ENCODE peak calls at places on chromosomes 6 and 20, in nine cellular contexts. Y is neural progenitor cell; C is left cardiac atrium; Q is kidney epithelial cell; R is T-helper 1 cell; A is glutamatergic neuron; O is activated T-cell treated with anti-CD3 and anti-CD28 coated beads for 48 hours; F is occipital lobe; L is effector CD4-positive, alpha-beta T cell. P is an unnamed sample.

GRCh38 chr6:106084106-106084963 is 1.8 kb upstream of the PRDM1 start:
- DNase-seq in L (no peak), F (no peak), Y (peak), A (peak), Q (peak), O (no peak), R (no peak), C (no peak), P (no peak)

GRCh38 chr6:152863618-152864326 is 113.2 kb downstream of the VIP start:
- DNase-seq in F (peak), C (peak), O (peak), R (peak), Q (peak), Y (peak), L (peak), A (peak), P (peak)

GRCh38 chr6:69820018-69820417 is 23.2 kb upstream of the LMBRD1 start:
- DNase-seq in C (no peak), R (no peak), Q (no peak), Y (no peak), A (no peak), O (no peak), L (no peak), F (no peak), P (no peak)

GRCh38 chr6:44538841-44539240 is 151.3 kb downstream of the CDC5L start:
- DNase-seq in Y (no peak), A (no peak), R (no peak), C (no peak), F (no peak), L (no peak), O (no peak), Q (no peak), P (no peak)

GRCh38 chr20:2750343-2751251 is 49.8 kb downstream of the CPXM1 start:
- DNase-seq in Y (peak), L (no peak), A (no peak), R (no peak), F (no peak), C (peak), O (no peak), Q (no peak), P (no peak)

GRCh38 chr6:90892271-90892670 is 305.4 kb upstream of the MAP3K7 start:
- DNase-seq in Y (no peak), C (no peak), R (no peak), Q (no peak), L (no peak), F (no peak), O (no peak), A (no peak), P (peak)

GRCh38 chr6:108222504-108222903 is 38.3 kb downstream of the SNX3 start:
- DNase-seq in Q (no peak), O (no peak), R (no peak), Y (no peak), F (no peak), C (no peak), A (no peak), L (no peak), P (no peak)

GRCh38 chr20:1857403-1857941 is 37.7 kb upstream of the SIRPA start:
- DNase-seq in Y (no peak), A (no peak), O (no peak), F (no peak), L (no peak), Q (no peak), R (no peak), C (no peak), P (no peak)

GRCh38 chr20:17557675-17558006 is 12.2 kb upstream of the DSTN start:
- DNase-seq in F (no peak), C (no peak), L (no peak), R (no peak), A (no peak), Q (no peak), O (no peak), Y (no peak), P (peak)

GRCh38 chr6:38143191-38144154 is 323.9 kb downstream of the ZFAND3 start:
- DNase-seq in Q (no peak), F (peak), C (no peak), A (no peak), O (no peak), R (no peak), L (no peak), Y (no peak), P (peak)

GRCh38 chr6:39083111-39083702 is 31.8 kb downstream of the SAYSD1 start:
- DNase-seq in Q (no peak), Y (no peak), O (no peak), R (no peak), L (no peak), C (no peak), A (no peak), F (no peak), P (peak)

GRCh38 chr6:135037541-135037940 is 17.1 kb downstream of the HBS1L start:
- DNase-seq in Y (no peak), Q (no peak), O (no peak), L (no peak), C (no peak), F (no peak), R (no peak), A (no peak), P (no peak)

GRCh38 chr6:124487778-124488431 is 474.3 kb upstream of the RNF217 start:
- DNase-seq in F (no peak), C (no peak), R (no peak), Q (peak), O (no peak), A (no peak), L (no peak), Y (no peak), P (no peak)

GRCh38 chr6:134866563-134866962 is 83.3 kb downstream of the ALDH8A1 start:
- DNase-seq in C (no peak), A (no peak), F (no peak), O (no peak), L (no peak), R (no peak), Q (no peak), Y (no peak), P (no peak)

GRCh38 chr6:113488812-113489685 is 368.1 kb upstream of the MARCKS start:
- DNase-seq in F (no peak), R (no peak), Y (peak), Q (no peak), C (no peak), L (no peak), A (no peak), O (no peak), P (no peak)

P was measured in NCI-H2171 treated with DMSO at 0.1 percent for 48 hours.